ENCODE peak calls at places on chromosomes 13 and 19, in five cellular contexts. One of them, this sample, is unnamed.

GRCh38 chr13:34300559-34300958 is 482.6 kb downstream of the RFC3 start:
- DNase-seq in astrocyte: peak; percentile 41
- DNase-seq in Panc1: no peak
- DNase-seq in WERI-Rb-1: no peak
- DNase-seq in heart right ventricle: no peak
- DNase-seq in this sample: no peak

GRCh38 chr19:39546599-39546998 is 6.6 kb upstream of the EID2 start:
- DNase-seq in heart right ventricle: no peak
- DNase-seq in WERI-Rb-1: no peak
- DNase-seq in astrocyte: no peak
- DNase-seq in Panc1: no peak
- DNase-seq in this sample: no peak

GRCh38 chr13:48977973-48978372 is 2.3 kb downstream of the FNDC3A start:
- DNase-seq in astrocyte: peak; percentile 56
- DNase-seq in WERI-Rb-1: no peak
- DNase-seq in heart right ventricle: no peak
- DNase-seq in Panc1: no peak
- DNase-seq in this sample: no peak

GRCh38 chr13:40479196-40479845 is 187.1 kb downstream of the FOXO1 start:
- DNase-seq in astrocyte: no peak
- DNase-seq in WERI-Rb-1: no peak
- DNase-seq in Panc1: no peak
- DNase-seq in heart right ventricle: no peak
- DNase-seq in this sample: no peak

GRCh38 chr19:15252398-15253018 is 20.3 kb upstream of the EPHX3 start:
- DNase-seq in WERI-Rb-1: peak; percentile 40
- DNase-seq in astrocyte: peak; percentile 23
- DNase-seq in heart right ventricle: no peak
- DNase-seq in Panc1: no peak
- DNase-seq in this sample: no peak

GRCh38 chr13:73859841-73860240 is 274.4 kb downstream of the KLF12 start:
- DNase-seq in astrocyte: no peak
- DNase-seq in Panc1: no peak
- DNase-seq in WERI-Rb-1: no peak
- DNase-seq in heart right ventricle: no peak
- DNase-seq in this sample: no peak

GRCh38 chr19:18317998-18318800 is 4.7 kb downstream of the LSM4 start:
- DNase-seq in heart right ventricle: no peak
- DNase-seq in WERI-Rb-1: no peak
- DNase-seq in Panc1: no peak
- DNase-seq in astrocyte: no peak
- DNase-seq in this sample: no peak

GRCh38 chr13:95603887-95604533 is 40.5 kb downstream of the DZIP1 start:
- DNase-seq in heart right ventricle: no peak
- DNase-seq in astrocyte: peak; percentile 70
- DNase-seq in WERI-Rb-1: no peak
- DNase-seq in Panc1: no peak
- DNase-seq in this sample: peak; percentile 70

GRCh38 chr13:25691654-25692053 is 319.9 kb downstream of the ATP8A2 start:
- DNase-seq in WERI-Rb-1: no peak
- DNase-seq in astrocyte: no peak
- DNase-seq in Panc1: no peak
- DNase-seq in heart right ventricle: no peak
- DNase-seq in this sample: no peak

GRCh38 chr13:35953537-35954206 is 177.5 kb downstream of the DCLK1 start:
- DNase-seq in WERI-Rb-1: peak; percentile 62
- DNase-seq in heart right ventricle: peak; percentile 90
- DNase-seq in astrocyte: peak; percentile 84
- DNase-seq in Panc1: no peak
- DNase-seq in this sample: peak; percentile 64

GRCh38 chr19:58568731-58569130 is 4.4 kb downstream of the MZF1 start:
- DNase-seq in WERI-Rb-1: no peak
- DNase-seq in Panc1: no peak
- DNase-seq in astrocyte: no peak
- DNase-seq in heart right ventricle: no peak
- DNase-seq in this sample: peak; percentile 37

GRCh38 chr13:30376426-30377311 is 45.6 kb upstream of the UBE2L5 start:
- DNase-seq in Panc1: no peak
- DNase-seq in astrocyte: no peak
- DNase-seq in WERI-Rb-1: no peak
- DNase-seq in heart right ventricle: no peak
- DNase-seq in this sample: no peak

GRCh38 chr19:36894849-36895383 is 21.2 kb downstream of the ZNF829 start:
- DNase-seq in astrocyte: no peak
- DNase-seq in Panc1: no peak
- DNase-seq in heart right ventricle: no peak
- DNase-seq in WERI-Rb-1: no peak
- DNase-seq in this sample: no peak
- H3K27ac ChIP-seq in astrocyte: no peak overlapping the region
- H3K27ac ChIP-seq in Panc1: no peak overlapping the region
- H3K27ac ChIP-seq in heart right ventricle: no peak overlapping the region
- H3K27ac ChIP-seq in WERI-Rb-1: no peak overlapping the region
- H3K27ac ChIP-seq in this sample: no peak overlapping the region

GRCh38 chr13:110185696-110186095 is 121.3 kb downstream of the COL4A1 start:
- DNase-seq in astrocyte: peak; percentile 96
- DNase-seq in WERI-Rb-1: no peak
- DNase-seq in heart right ventricle: no peak
- DNase-seq in Panc1: no peak
- DNase-seq in this sample: peak; percentile 16
- H3K27ac ChIP-seq in astrocyte: peak overlapping the region; percentile 48
- H3K27ac ChIP-seq in WERI-Rb-1: no peak overlapping the region
- H3K27ac ChIP-seq in heart right ventricle: no peak overlapping the region
- H3K27ac ChIP-seq in Panc1: no peak overlapping the region
- H3K27ac ChIP-seq in this sample: no peak overlapping the region

GRCh38 chr13:112987625-112988024 is 18.6 kb downstream of the MCF2L start:
- DNase-seq in heart right ventricle: no peak
- DNase-seq in astrocyte: no peak
- DNase-seq in Panc1: no peak
- DNase-seq in WERI-Rb-1: no peak
- DNase-seq in this sample: no peak

GRCh38 chr13:112986946-112987345 is 17.9 kb downstream of the MCF2L start:
- DNase-seq in astrocyte: no peak
- DNase-seq in heart right ventricle: no peak
- DNase-seq in Panc1: no peak
- DNase-seq in WERI-Rb-1: no peak
- DNase-seq in this sample: no peak

GRCh38 chr13:112985803-112986408 is 16.9 kb downstream of the MCF2L start:
- DNase-seq in Panc1: no peak
- DNase-seq in WERI-Rb-1: no peak
- DNase-seq in astrocyte: no peak
- DNase-seq in heart right ventricle: no peak
- DNase-seq in this sample: no peak

GRCh38 chr13:112984954-112985802 is 16.2 kb downstream of the MCF2L start:
- DNase-seq in astrocyte: no peak
- DNase-seq in heart right ventricle: no peak
- DNase-seq in WERI-Rb-1: no peak
- DNase-seq in Panc1: no peak
- DNase-seq in this sample: no peak

GRCh38 chr13:112986470-112986869 is 17.5 kb downstream of the MCF2L start:
- DNase-seq in astrocyte: no peak
- DNase-seq in Panc1: no peak
- DNase-seq in WERI-Rb-1: no peak
- DNase-seq in heart right ventricle: no peak
- DNase-seq in this sample: no peak
- H3K27ac ChIP-seq in astrocyte: no peak overlapping the region
- H3K27ac ChIP-seq in Panc1: no peak overlapping the region
- H3K27ac ChIP-seq in WERI-Rb-1: no peak overlapping the region
- H3K27ac ChIP-seq in heart right ventricle: no peak overlapping the region
- H3K27ac ChIP-seq in this sample: no peak overlapping the region

GRCh38 chr13:113468461-113469147 is 15.3 kb upstream of the ADPRHL1 start:
- DNase-seq in heart right ventricle: no peak
- DNase-seq in WERI-Rb-1: peak; percentile 9
- DNase-seq in astrocyte: no peak
- DNase-seq in Panc1: no peak
- DNase-seq in this sample: peak; percentile 39

GRCh38 chr13:113469582-113469981 is 16.3 kb upstream of the ADPRHL1 start:
- DNase-seq in Panc1: no peak
- DNase-seq in WERI-Rb-1: no peak
- DNase-seq in heart right ventricle: no peak
- DNase-seq in astrocyte: no peak
- DNase-seq in this sample: no peak

GRCh38 chr13:113471844-113472243 is 18.6 kb upstream of the ADPRHL1 start:
- DNase-seq in astrocyte: no peak
- DNase-seq in heart right ventricle: peak; percentile 53
- DNase-seq in WERI-Rb-1: no peak
- DNase-seq in Panc1: no peak
- DNase-seq in this sample: no peak

GRCh38 chr13:113468029-113468428 is 14.7 kb upstream of the ADPRHL1 start:
- DNase-seq in astrocyte: no peak
- DNase-seq in WERI-Rb-1: no peak
- DNase-seq in Panc1: no peak
- DNase-seq in heart right ventricle: no peak
- DNase-seq in this sample: no peak

DNA sequence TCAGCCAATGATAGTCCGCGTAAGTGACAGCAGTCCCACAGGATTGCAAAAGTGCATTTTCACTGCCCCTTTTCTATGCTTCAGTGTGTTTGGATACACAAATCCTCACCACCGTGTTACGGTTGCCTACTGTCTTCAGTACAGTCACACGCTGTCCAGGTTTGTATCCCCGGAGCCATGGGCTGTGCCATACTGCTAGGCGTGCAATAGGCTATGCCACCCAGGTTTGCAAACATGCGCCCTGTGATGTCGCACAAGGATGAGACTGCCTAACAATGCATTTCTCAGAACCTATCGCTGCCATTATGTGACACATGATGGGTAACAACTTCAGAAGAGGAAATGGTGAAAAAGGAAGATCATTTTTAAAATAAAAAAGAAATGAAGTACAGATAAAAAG is 16.8 kb upstream of the ADPRHL1 start:
- DNase-seq in WERI-Rb-1: peak; percentile 3
- DNase-seq in astrocyte: no peak
- DNase-seq in Panc1: no peak
- DNase-seq in heart right ventricle: no peak
- DNase-seq in this sample: no peak
- H3K27ac ChIP-seq in WERI-Rb-1: no peak overlapping the region
- H3K27ac ChIP-seq in astrocyte: no peak overlapping the region
- H3K27ac ChIP-seq in Panc1: no peak overlapping the region
- H3K27ac ChIP-seq in heart right ventricle: no peak overlapping the region
- H3K27ac ChIP-seq in this sample: no peak overlapping the region

GRCh38 chr19:13978721-13979191 is 26.4 kb downstream of the DCAF15 start:
- DNase-seq in astrocyte: no peak
- DNase-seq in heart right ventricle: no peak
- DNase-seq in Panc1: no peak
- DNase-seq in WERI-Rb-1: no peak
- DNase-seq in this sample: no peak

GRCh38 chr19:13979686-13980085 is 26.4 kb downstream of the RFX1 start:
- DNase-seq in Panc1: no peak
- DNase-seq in heart right ventricle: no peak
- DNase-seq in astrocyte: no peak
- DNase-seq in WERI-Rb-1: no peak
- DNase-seq in this sample: no peak

GRCh38 chr19:13979224-13979623 is 26.9 kb downstream of the RFX1 start:
- DNase-seq in Panc1: no peak
- DNase-seq in astrocyte: no peak
- DNase-seq in heart right ventricle: no peak
- DNase-seq in WERI-Rb-1: no peak
- DNase-seq in this sample: no peak

GRCh38 chr19:13977803-13978202 is 25.5 kb downstream of the DCAF15 start:
- DNase-seq in Panc1: no peak
- DNase-seq in astrocyte: no peak
- DNase-seq in heart right ventricle: no peak
- DNase-seq in WERI-Rb-1: no peak
- DNase-seq in this sample: no peak

GRCh38 chr19:13978306-13978705 is 26.0 kb downstream of the DCAF15 start:
- DNase-seq in astrocyte: no peak
- DNase-seq in heart right ventricle: peak; percentile 87
- DNase-seq in WERI-Rb-1: peak; percentile 41
- DNase-seq in Panc1: no peak
- DNase-seq in this sample: peak; percentile 87
- H3K27ac ChIP-seq in astrocyte: no peak overlapping the region
- H3K27ac ChIP-seq in heart right ventricle: peak overlapping the region; percentile 78
- H3K27ac ChIP-seq in WERI-Rb-1: no peak overlapping the region
- H3K27ac ChIP-seq in Panc1: no peak overlapping the region
- H3K27ac ChIP-seq in this sample: peak overlapping the region; percentile 68

GRCh38 chr19:6113616-6114188 is 3.4 kb upstream of the RFX2 start:
- DNase-seq in Panc1: no peak
- DNase-seq in WERI-Rb-1: no peak
- DNase-seq in heart right ventricle: no peak
- DNase-seq in astrocyte: no peak
- DNase-seq in this sample: no peak

GRCh38 chr19:6105444-6105843 is 4.9 kb downstream of the RFX2 start:
- DNase-seq in Panc1: no peak
- DNase-seq in astrocyte: no peak
- DNase-seq in WERI-Rb-1: no peak
- DNase-seq in heart right ventricle: no peak
- DNase-seq in this sample: no peak

GRCh38 chr19:6110360-6110977 is at the start of gene RFX2:
- DNase-seq in WERI-Rb-1: peak; percentile 99
- DNase-seq in heart right ventricle: peak; percentile 99
- DNase-seq in Panc1: peak; percentile 74
- DNase-seq in astrocyte: peak; percentile 94
- DNase-seq in this sample: peak; percentile 100

GRCh38 chr19:6108721-6109633 is 1.3 kb downstream of the RFX2 start:
- DNase-seq in Panc1: no peak
- DNase-seq in WERI-Rb-1: no peak
- DNase-seq in heart right ventricle: peak; percentile 85
- DNase-seq in astrocyte: peak; percentile 62
- DNase-seq in this sample: peak; percentile 82

DNA sequence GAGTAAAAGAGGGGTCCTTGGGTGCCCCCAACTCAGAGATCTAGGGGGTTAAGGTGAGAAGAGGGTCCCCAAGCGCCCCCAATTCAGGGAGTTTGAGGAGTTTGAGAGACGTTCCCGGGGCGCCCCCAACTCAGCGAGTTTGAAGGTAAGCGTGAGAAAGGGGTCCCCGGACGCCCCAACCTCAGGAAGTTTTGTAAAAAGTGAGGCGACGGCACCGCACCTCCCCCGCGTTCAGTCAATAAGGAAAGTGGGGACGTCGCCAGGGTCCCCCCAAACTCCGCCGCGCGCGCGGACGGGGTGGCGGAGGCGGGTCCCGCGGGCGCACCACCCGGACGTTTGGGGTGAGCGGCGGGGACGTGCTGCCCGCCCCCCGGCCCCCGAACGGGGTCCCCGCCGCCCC is 353 bp downstream of the RFX2 start:
- DNase-seq in WERI-Rb-1: no peak
- DNase-seq in Panc1: no peak
- DNase-seq in astrocyte: no peak
- DNase-seq in heart right ventricle: no peak
- DNase-seq in this sample: no peak
- H3K27ac ChIP-seq in WERI-Rb-1: no peak overlapping the region
- H3K27ac ChIP-seq in Panc1: peak overlapping the region; percentile 73
- H3K27ac ChIP-seq in astrocyte: no peak overlapping the region
- H3K27ac ChIP-seq in heart right ventricle: peak overlapping the region; percentile 88
- H3K27ac ChIP-seq in this sample: peak overlapping the region; percentile 83

DNA sequence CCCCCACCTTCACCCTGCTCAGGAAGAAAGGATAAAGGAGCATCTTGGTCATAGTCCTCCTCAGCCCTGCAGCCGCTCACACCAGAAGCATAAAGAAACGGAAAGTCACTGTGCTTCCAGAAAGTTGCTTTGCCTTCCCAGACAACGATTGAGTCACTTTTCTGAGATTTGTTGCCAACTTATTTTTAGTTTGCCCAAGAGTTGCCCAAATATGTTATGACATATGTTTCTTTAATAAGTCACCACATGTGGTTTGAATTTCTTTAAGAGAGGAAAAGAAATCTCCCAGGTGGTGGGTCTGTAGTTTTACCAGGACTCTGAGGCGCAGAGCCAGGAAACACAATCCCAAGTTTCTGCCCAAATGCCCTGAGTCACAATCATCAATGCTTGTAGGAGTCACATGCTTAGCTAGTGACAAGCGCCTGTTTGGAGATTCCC is 63.4 kb upstream of the LRCH1 start:
- DNase-seq in heart right ventricle: no peak
- DNase-seq in Panc1: no peak
- DNase-seq in astrocyte: peak; percentile 82
- DNase-seq in WERI-Rb-1: no peak
- DNase-seq in this sample: no peak
- H3K27ac ChIP-seq in heart right ventricle: no peak overlapping the region
- H3K27ac ChIP-seq in Panc1: no peak overlapping the region
- H3K27ac ChIP-seq in astrocyte: peak overlapping the region; percentile 3
- H3K27ac ChIP-seq in WERI-Rb-1: peak overlapping the region; percentile 6
- H3K27ac ChIP-seq in this sample: no peak overlapping the region